ENCODE peak calls at places on chromosomes 1 and 21, in nine cellular contexts. H, A, R, O, S, Q, X, J and L are unnamed samples.

GRCh38 chr21:45863267-45863666 is 118.3 kb upstream of the COL6A1 start:
- DNase-seq in H (no peak), A (no peak), R (no peak), O (no peak), S (no peak), Q (peak; percentile 64), X (no peak), J (no peak), L (no peak)

GRCh38 chr1:186301448-186301847 is 73.6 kb downstream of the TPR start:
- DNase-seq in H (no peak), A (no peak), R (no peak), O (no peak), S (no peak), Q (no peak), X (no peak), J (no peak), L (no peak)

GRCh38 chr1:53938136-53938830 is 7.2 kb downstream of the IFT25 start:
- DNase-seq in H (no peak), A (no peak), R (no peak), O (no peak), S (no peak), Q (no peak), X (peak; percentile 53), J (no peak), L (no peak)

GRCh38 chr1:228282329-228283042 is 74.6 kb downstream of the OBSCN start:
- DNase-seq in H (no peak), A (no peak), R (peak; percentile 35), O (no peak), S (no peak), Q (peak; percentile 80), X (no peak), J (peak; percentile 54), L (peak; percentile 59)

GRCh38 chr1:206563367-206563953 is 48.8 kb downstream of the EIF2D start:
- DNase-seq in H (no peak), A (no peak), R (no peak), O (no peak), S (no peak), Q (no peak), X (no peak), J (no peak), L (no peak)

GRCh38 chr1:103230061-103230460 is 121.7 kb upstream of the COL11A1 start:
- DNase-seq in H (no peak), A (no peak), R (no peak), O (no peak), S (no peak), Q (no peak), X (no peak), J (no peak), L (no peak)

GRCh38 chr1:199009447-199009846 is 370.6 kb downstream of the PTPRC start:
- DNase-seq in H (no peak), A (no peak), R (no peak), O (no peak), S (no peak), Q (no peak), X (no peak), J (no peak), L (no peak)

GRCh38 chr1:43541141-43541540 is 10.5 kb downstream of the PTPRF start:
- DNase-seq in H (peak; percentile 3), A (no peak), R (no peak), O (no peak), S (no peak), Q (no peak), X (no peak), J (no peak), L (no peak)

GRCh38 chr1:2796890-2797740 is 4.4 kb downstream of the TTC34 start:
- DNase-seq in H (no peak), A (no peak), R (no peak), O (no peak), S (no peak), Q (peak; percentile 39), X (no peak), J (peak; percentile 48), L (peak; percentile 25)

GRCh38 chr1:10152709-10153284 is 57.6 kb upstream of the KIF1B start:
- DNase-seq in H (peak; percentile 13), A (peak; percentile 49), R (peak; percentile 75), O (peak; percentile 16), S (peak; percentile 29), Q (no peak), X (peak; percentile 16), J (no peak), L (no peak)

GRCh38 chr1:155322571-155322952 is 1.9 kb downstream of the RUSC1 start:
- DNase-seq in H (no peak), A (peak; percentile 56), R (no peak), O (no peak), S (no peak), Q (peak; percentile 84), X (no peak), J (peak; percentile 81), L (peak; percentile 75)

GRCh38 chr1:3529099-3529729 is 74.7 kb downstream of the ARHGEF16 start:
- DNase-seq in H (peak; percentile 84), A (no peak), R (peak; percentile 79), O (no peak), S (no peak), Q (no peak), X (no peak), J (no peak), L (no peak)

DNA sequence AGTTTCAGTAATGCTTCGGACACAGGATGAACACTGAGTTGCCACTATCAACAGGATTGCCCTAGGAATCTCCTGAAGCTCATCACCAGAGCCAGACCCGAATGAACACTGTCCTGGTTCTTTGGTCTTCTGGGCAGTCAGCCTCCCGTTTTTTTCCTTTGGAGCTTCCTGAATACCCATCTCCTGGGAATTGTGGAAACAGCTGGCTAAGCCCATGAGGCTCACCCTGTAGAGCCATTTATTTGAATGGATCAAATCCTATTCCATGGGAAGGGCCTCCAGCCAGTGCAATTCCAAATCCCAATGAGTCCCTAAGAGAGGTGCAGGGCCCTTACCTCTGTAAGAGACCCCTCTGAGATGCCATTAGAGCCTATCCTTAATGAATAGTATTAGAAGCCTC is 5.9 kb downstream of the RCSD1 start:
- DNase-seq in H (no peak), A (no peak), R (no peak), O (no peak), S (no peak), Q (no peak), X (no peak), J (no peak), L (no peak)
- H3K27ac ChIP-seq in H (no peak overlapping the region), A (no peak overlapping the region), R (no peak overlapping the region), O (no peak overlapping the region), S (no peak overlapping the region), Q (peak overlapping the region; percentile 67), X (no peak overlapping the region), J (no peak overlapping the region), L (no peak overlapping the region)

GRCh38 chr1:39379187-39379586 is 112.2 kb upstream of the BMP8A start:
- DNase-seq in H (no peak), A (no peak), R (no peak), O (no peak), S (no peak), Q (no peak), X (no peak), J (no peak), L (no peak)

GRCh38 chr1:39385067-39385988 is 106.1 kb upstream of the BMP8A start:
- DNase-seq in H (no peak), A (no peak), R (no peak), O (no peak), S (no peak), Q (no peak), X (no peak), J (no peak), L (no peak)

GRCh38 chr1:39380036-39380435 is 111.4 kb upstream of the BMP8A start:
- DNase-seq in H (no peak), A (no peak), R (no peak), O (no peak), S (no peak), Q (no peak), X (no peak), J (no peak), L (no peak)

GRCh38 chr1:39378377-39378776 is 113.1 kb upstream of the BMP8A start:
- DNase-seq in H (no peak), A (no peak), R (no peak), O (no peak), S (peak; percentile 31), Q (no peak), X (no peak), J (no peak), L (no peak)

GRCh38 chr1:39381839-39382238 is 109.6 kb upstream of the BMP8A start:
- DNase-seq in H (no peak), A (no peak), R (no peak), O (no peak), S (no peak), Q (no peak), X (no peak), J (peak; percentile 81), L (no peak)
- H3K27ac ChIP-seq in H (no peak overlapping the region), A (peak overlapping the region; percentile 7), R (no peak overlapping the region), O (no peak overlapping the region), S (no peak overlapping the region), Q (peak overlapping the region; percentile 19), X (no peak overlapping the region), J (peak overlapping the region; percentile 84), L (no peak overlapping the region)

GRCh38 chr21:41582866-41583265 is 74.9 kb upstream of the TMPRSS2 start:
- DNase-seq in H (no peak), A (no peak), R (no peak), O (no peak), S (no peak), Q (no peak), X (no peak), J (no peak), L (peak; percentile 32)

GRCh38 chr21:41582298-41582840 is 74.4 kb upstream of the TMPRSS2 start:
- DNase-seq in H (no peak), A (no peak), R (no peak), O (no peak), S (no peak), Q (no peak), X (no peak), J (no peak), L (peak; percentile 23)

GRCh38 chr21:41580758-41581554 is 73.0 kb upstream of the TMPRSS2 start:
- DNase-seq in H (no peak), A (no peak), R (no peak), O (no peak), S (no peak), Q (no peak), X (no peak), J (no peak), L (peak; percentile 48)

GRCh38 chr21:41583274-41583790 is 75.4 kb upstream of the TMPRSS2 start:
- DNase-seq in H (peak; percentile 76), A (no peak), R (peak; percentile 63), O (no peak), S (no peak), Q (peak; percentile 86), X (no peak), J (no peak), L (peak; percentile 91)

GRCh38 chr21:41581592-41582228 is 73.8 kb upstream of the TMPRSS2 start:
- DNase-seq in H (no peak), A (no peak), R (no peak), O (no peak), S (no peak), Q (no peak), X (no peak), J (no peak), L (peak; percentile 40)
- H3K27ac ChIP-seq in H (no peak overlapping the region), A (no peak overlapping the region), R (no peak overlapping the region), O (no peak overlapping the region), S (no peak overlapping the region), Q (no peak overlapping the region), X (no peak overlapping the region), J (no peak overlapping the region), L (no peak overlapping the region)

DNA sequence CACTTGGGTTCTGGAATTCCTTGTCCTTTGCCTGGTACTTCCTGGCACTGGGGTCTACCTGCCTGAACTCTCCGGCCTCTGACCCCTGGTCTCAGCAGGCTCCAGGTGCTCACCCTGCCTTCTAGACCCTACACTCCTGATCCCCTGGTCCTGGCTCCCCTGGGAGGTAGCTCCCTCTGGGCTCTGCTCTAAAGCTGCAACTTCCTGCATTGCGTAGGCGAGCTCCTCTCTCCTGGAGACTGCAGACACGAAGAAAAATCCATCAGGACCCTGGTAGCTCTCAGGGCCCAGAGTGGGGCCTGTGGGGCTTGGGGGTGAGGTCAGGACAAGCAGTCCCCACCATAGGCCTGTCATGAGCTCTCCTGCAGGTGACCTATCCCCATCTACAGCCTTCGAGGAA is 7.9 kb upstream of the PLEKHG5 start:
- DNase-seq in H (no peak), A (no peak), R (no peak), O (no peak), S (no peak), Q (no peak), X (no peak), J (no peak), L (no peak)
- H3K27ac ChIP-seq in H (no peak overlapping the region), A (no peak overlapping the region), R (no peak overlapping the region), O (no peak overlapping the region), S (no peak overlapping the region), Q (no peak overlapping the region), X (no peak overlapping the region), J (no peak overlapping the region), L (no peak overlapping the region)